ENCODE peak calls at places on chromosomes 4 and X, in four cellular contexts. O is H1, M is H9, N is IMR-90. P is an unnamed sample.

GRCh38 chrX:65451663-65452062 is 82.9 kb downstream of the LAS1L start:
- DNase-seq in N (peak; percentile 33), O (no peak), M (no peak), P (peak; percentile 55)

GRCh38 chr4:157978680-157979361 is 194.0 kb downstream of the GASK1B start:
- DNase-seq in N (peak; percentile 64), O (peak; percentile 55), M (peak; percentile 45), P (peak; percentile 87)

GRCh38 chr4:116925900-116926457 is 159.4 kb downstream of the TRAM1L1 start:
- DNase-seq in N (no peak), O (peak; percentile 71), M (peak; percentile 63), P (peak; percentile 66)

GRCh38 chr4:182306792-182307507 is 63.7 kb downstream of the TENM3 start:
- DNase-seq in N (peak; percentile 6), O (no peak), M (no peak), P (no peak)

GRCh38 chr4:108544504-108544903 is 75.9 kb upstream of the RPL34 start:
- DNase-seq in N (peak; percentile 43), O (no peak), M (no peak), P (no peak)

GRCh38 chr4:76802546-76803021 is 95.4 kb downstream of the SOWAHB start:
- DNase-seq in N (peak; percentile 26), M (peak; percentile 38), O (no peak), P (peak; percentile 96)

GRCh38 chr4:146506272-146506671 is 15.5 kb downstream of the SLC10A7 start:
- DNase-seq in O (no peak), N (no peak), M (no peak), P (no peak)

GRCh38 chrX:101417981-101418841 is 10.2 kb downstream of the HNRNPH2 start:
- DNase-seq in O (peak; percentile 72), M (peak; percentile 74), N (no peak), P (peak; percentile 77)

GRCh38 chrX:20066968-20067708 is 49.6 kb downstream of the MAP7D2 start:
- DNase-seq in O (no peak), N (peak; percentile 70), M (no peak), P (peak; percentile 55)

GRCh38 chr4:182644326-182645050 is 272.7 kb downstream of the DCTD start:
- DNase-seq in N (peak; percentile 80), O (no peak), M (no peak), P (no peak)

GRCh38 chr4:55682295-55682694 is 46.2 kb upstream of the NMU start:
- DNase-seq in O (no peak), M (no peak), N (no peak), P (no peak)

GRCh38 chrX:17295788-17296187 is 79.2 kb upstream of the NHS start:
- DNase-seq in M (no peak), N (no peak), O (no peak), P (no peak)

GRCh38 chr4:112153222-112153791 is 8.1 kb downstream of the FAM241A start:
- DNase-seq in N (no peak), O (no peak), M (no peak), P (peak; percentile 40)

GRCh38 chr4:52550186-52550585 is 108.9 kb downstream of the USP46 start:
- DNase-seq in M (no peak), N (no peak), O (no peak), P (peak; percentile 44)

GRCh38 chrX:54182194-54182863 is 725 bp downstream of the FAM120C start:
- DNase-seq in O (peak; percentile 53), M (peak; percentile 43), N (no peak), P (peak; percentile 60)

GRCh38 chr4:338759-339097 is 1.1 kb downstream of the ZNF141 start:
- DNase-seq in N (no peak), M (no peak), O (peak; percentile 47), P (peak; percentile 6)
- H4K5ac ChIP-seq in N (no peak overlapping the region), M (no peak overlapping the region), O (no peak overlapping the region), P (no peak overlapping the region)

GRCh38 chr4:40627540-40627939 is 2.1 kb downstream of the RBM47 start:
- DNase-seq in O (no peak), N (no peak), M (no peak), P (no peak)
- H3K4me1 ChIP-seq in O (peaks cover 20% of the 10 kb centered on the region), N (peaks cover 9% of the 10 kb centered on the region), M (peaks cover 17% of the 10 kb centered on the region), P (peaks cover 9% of the 10 kb centered on the region)

DNA sequence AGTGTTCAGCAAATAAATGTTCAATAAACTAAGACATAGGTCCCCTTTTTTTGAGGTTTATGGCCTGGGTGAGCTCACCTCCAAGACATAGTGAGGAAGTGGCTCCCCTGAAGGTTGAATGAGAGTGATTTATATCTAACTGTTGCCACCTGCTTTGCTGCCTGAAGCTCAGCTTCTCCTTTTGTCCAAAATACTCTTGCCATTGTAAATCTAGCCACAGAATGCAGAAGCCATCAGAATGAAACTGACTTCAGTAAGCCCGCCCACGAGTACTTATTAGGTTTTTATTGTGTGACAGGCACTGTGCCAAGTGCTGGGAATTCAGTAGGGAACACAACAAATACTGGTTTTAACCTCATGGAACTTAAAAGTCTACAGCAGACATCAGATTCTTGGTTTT is 18.0 kb downstream of the SPINK2 start:
- DNase-seq in N (no peak), O (no peak), M (no peak), P (no peak)
- H4K5ac ChIP-seq in N (no peak overlapping the region), O (no peak overlapping the region), M (no peak overlapping the region), P (no peak overlapping the region)

GRCh38 chrX:129957241-129958099 is 25.0 kb upstream of the BCORL1 start:
- DNase-seq in N (peak; percentile 16), O (no peak), M (peak; percentile 80), P (peak; percentile 90)
- H3K4me1 ChIP-seq in N (peaks cover 6% of the 10 kb centered on the region), O (peaks cover 22% of the 10 kb centered on the region), M (no peaks in the 10 kb centered on the region), P (no peaks in the 10 kb centered on the region)

DNA sequence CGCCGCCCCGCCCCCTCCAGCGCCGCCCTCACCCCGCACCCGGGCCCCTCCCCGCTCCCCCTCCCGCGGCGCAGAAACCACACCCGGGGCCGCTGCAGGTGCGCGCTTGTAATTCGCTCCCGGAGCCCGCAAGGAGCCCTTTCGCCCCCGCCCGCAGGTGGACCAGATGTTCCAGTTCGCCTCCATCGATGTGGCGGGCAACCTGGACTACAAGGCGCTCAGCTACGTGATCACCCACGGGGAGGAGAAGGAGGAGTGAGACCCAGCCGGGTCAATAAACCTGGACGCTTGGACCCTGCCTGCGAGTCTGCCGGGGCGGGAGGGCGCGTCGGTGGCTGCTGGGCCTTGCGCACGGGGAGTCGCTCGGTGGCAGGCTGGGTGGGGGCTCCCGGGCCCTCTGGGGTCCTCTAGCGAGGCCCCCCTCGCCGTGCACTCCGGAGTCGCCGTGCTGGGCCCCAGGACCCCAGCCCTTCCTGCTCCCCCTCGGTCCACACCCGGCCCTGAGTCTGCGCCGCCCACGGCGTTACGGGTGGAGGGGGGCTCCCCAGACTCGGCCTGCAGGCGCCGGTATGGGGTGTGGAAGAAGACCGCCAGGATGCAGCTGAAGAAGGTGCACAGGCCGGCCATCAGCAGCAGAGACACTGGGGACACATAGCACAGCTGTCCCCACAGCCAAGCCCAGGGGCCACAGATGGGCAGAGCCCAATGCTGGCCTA is 7.1 kb downstream of the SLC49A3 start:
- DNase-seq in M (peak; percentile 70), O (peak; percentile 76), N (no peak), P (no peak)
- H4K5ac ChIP-seq in M (no peak overlapping the region), O (no peak overlapping the region), N (no peak overlapping the region), P (no peak overlapping the region)

DNA sequence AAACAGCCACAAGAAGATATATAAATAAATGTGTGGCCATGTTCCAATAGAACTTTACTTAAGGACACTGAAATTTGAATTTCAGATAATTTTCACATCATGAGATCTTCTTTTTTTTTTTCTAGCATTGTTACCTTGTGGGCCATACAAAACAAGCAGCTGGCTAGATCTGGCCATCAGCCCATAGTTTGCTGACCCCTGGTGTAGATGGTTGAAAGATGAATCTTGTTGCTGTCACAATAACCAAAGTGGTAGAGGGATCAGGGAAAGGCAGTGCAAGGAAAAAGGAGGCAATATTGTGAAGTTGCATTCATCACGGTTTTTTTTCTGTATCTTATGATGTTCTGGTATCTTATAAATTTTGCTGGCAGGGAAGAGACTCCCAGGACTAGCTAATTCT is 46.6 kb downstream of the RASGEF1B start:
- DNase-seq in M (no peak), N (no peak), O (no peak), P (no peak)
- H3K4me1 ChIP-seq in M (peaks cover 5% of the 10 kb centered on the region), N (peaks cover 18% of the 10 kb centered on the region), O (peaks cover 14% of the 10 kb centered on the region), P (peaks cover 8% of the 10 kb centered on the region)

GRCh38 chrX:117898206-117898605 is 218.4 kb downstream of the KLHL13 start:
- DNase-seq in M (no peak), O (no peak), N (no peak), P (no peak)

GRCh38 chrX:117892469-117892868 is 224.1 kb downstream of the KLHL13 start:
- DNase-seq in M (no peak), O (no peak), N (no peak), P (no peak)

GRCh38 chrX:117895418-117895817 is 221.2 kb downstream of the KLHL13 start:
- DNase-seq in N (no peak), M (no peak), O (no peak), P (no peak)
- H4K5ac ChIP-seq in N (no peak overlapping the region), M (no peak overlapping the region), O (no peak overlapping the region), P (no peak overlapping the region)

GRCh38 chr4:189304755-189305154 is 635.9 kb upstream of the FRG1 start:
- DNase-seq in O (no peak), M (no peak), N (peak; percentile 62), P (no peak)

GRCh38 chr4:189301692-189302091 is 639.0 kb upstream of the FRG1 start:
- DNase-seq in M (no peak), N (no peak), O (no peak), P (no peak)

GRCh38 chr4:189302719-189303118 is 638.0 kb upstream of the FRG1 start:
- DNase-seq in M (no peak), O (no peak), N (no peak), P (no peak)

GRCh38 chr4:189305500-189305899 is 635.2 kb upstream of the FRG1 start:
- DNase-seq in N (no peak), M (no peak), O (no peak), P (no peak)

GRCh38 chr4:189304179-189304578 is 636.5 kb upstream of the FRG1 start:
- DNase-seq in M (no peak), O (no peak), N (peak; percentile 59), P (no peak)
- H3K4me1 ChIP-seq in M (no peaks in the 10 kb centered on the region), O (no peaks in the 10 kb centered on the region), N (no peaks in the 10 kb centered on the region), P (no peaks in the 10 kb centered on the region)

DNA sequence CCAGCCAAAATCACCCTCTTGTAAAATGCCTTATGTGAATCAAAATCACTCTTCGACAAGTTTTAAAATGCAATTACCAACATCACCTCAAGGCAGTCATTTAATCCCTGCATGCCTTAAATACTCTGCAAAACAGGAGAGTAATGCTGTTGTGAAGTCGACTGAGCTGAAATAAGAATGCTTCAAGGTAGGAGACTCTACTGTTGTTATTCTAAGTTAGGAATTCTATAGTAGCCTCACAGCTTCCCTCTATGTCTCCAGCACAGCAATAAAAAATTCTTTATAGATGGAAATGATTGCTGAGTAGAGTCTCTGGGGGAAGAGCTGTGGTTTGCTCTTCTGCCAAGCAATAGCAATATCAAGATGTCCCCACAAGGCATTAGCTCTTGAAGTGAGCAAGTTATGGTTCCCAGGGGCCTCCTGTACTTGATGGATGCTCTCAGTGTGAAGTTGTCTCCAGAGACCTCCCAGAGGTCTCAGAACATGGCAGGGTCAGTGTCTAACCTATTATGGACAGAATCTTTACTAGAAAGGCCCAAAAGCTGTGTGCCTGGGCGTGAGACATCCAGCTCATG is 880.6 kb upstream of the FRG1 start:
- DNase-seq in M (no peak), N (no peak), O (no peak), P (peak; percentile 30)
- H4K5ac ChIP-seq in M (no peak overlapping the region), N (no peak overlapping the region), O (peak overlapping the region; percentile 46), P (no peak overlapping the region)

P was measured in mesendoderm.